ENCODE peak calls at places on chromosomes 16 and 17, in five cellular contexts. X, R, A, N and O are unnamed samples.

GRCh38 chr17:78619334-78619733 is 42.1 kb upstream of the DNAH17 start:
- DNase-seq in N (no peak), A (no peak), R (no peak), X (no peak), O (no peak)

GRCh38 chr17:520447-521167 is 168.0 kb upstream of the RPH3AL start:
- DNase-seq in X (peak), N (no peak), R (no peak), A (peak), O (no peak)

GRCh38 chr17:13114601-13115024 is 96.8 kb upstream of the ELAC2 start:
- DNase-seq in X (peak), A (peak), N (peak), R (peak), O (peak)

GRCh38 chr16:48317614-48318013 is 67.6 kb downstream of the SIAH1 start:
- DNase-seq in A (peak), N (no peak), X (peak), R (peak), O (peak)

GRCh38 chr17:33086041-33086440 is 94.4 kb downstream of the SPACA3 start:
- DNase-seq in N (no peak), R (no peak), X (no peak), A (no peak), O (no peak)

GRCh38 chr16:27951752-27952151 is 111.8 kb downstream of the GSG1L start:
- DNase-seq in X (no peak), R (peak), N (no peak), A (no peak), O (peak)

GRCh38 chr16:76204249-76204648 is 73.0 kb upstream of the CNTNAP4 start:
- DNase-seq in R (no peak), X (no peak), N (no peak), A (no peak), O (no peak)

GRCh38 chr16:63617047-63617989 is 1504.5 kb downstream of the CDH11 start:
- DNase-seq in N (peak), A (peak), X (no peak), R (no peak), O (no peak)

GRCh38 chr16:84310642-84311041 is 16.0 kb downstream of the WFDC1 start:
- DNase-seq in A (no peak), R (no peak), X (no peak), N (no peak), O (no peak)

GRCh38 chr16:84314373-84314772 is 19.7 kb downstream of the WFDC1 start:
- DNase-seq in N (no peak), R (no peak), X (no peak), A (no peak), O (no peak)

GRCh38 chr16:84314814-84315213 is 20.1 kb downstream of the WFDC1 start:
- DNase-seq in N (no peak), R (no peak), A (no peak), X (no peak), O (peak)

GRCh38 chr16:84313921-84314320 is 19.2 kb downstream of the WFDC1 start:
- DNase-seq in R (no peak), A (no peak), N (no peak), X (no peak), O (no peak)

GRCh38 chr16:84312783-84313382 is 18.2 kb downstream of the WFDC1 start:
- DNase-seq in A (no peak), N (no peak), R (no peak), X (no peak), O (no peak)
- TF ChIP-seq CTCF in A (no peak), N (no peak), R (no peak), X (no peak), O (no peak)

DNA sequence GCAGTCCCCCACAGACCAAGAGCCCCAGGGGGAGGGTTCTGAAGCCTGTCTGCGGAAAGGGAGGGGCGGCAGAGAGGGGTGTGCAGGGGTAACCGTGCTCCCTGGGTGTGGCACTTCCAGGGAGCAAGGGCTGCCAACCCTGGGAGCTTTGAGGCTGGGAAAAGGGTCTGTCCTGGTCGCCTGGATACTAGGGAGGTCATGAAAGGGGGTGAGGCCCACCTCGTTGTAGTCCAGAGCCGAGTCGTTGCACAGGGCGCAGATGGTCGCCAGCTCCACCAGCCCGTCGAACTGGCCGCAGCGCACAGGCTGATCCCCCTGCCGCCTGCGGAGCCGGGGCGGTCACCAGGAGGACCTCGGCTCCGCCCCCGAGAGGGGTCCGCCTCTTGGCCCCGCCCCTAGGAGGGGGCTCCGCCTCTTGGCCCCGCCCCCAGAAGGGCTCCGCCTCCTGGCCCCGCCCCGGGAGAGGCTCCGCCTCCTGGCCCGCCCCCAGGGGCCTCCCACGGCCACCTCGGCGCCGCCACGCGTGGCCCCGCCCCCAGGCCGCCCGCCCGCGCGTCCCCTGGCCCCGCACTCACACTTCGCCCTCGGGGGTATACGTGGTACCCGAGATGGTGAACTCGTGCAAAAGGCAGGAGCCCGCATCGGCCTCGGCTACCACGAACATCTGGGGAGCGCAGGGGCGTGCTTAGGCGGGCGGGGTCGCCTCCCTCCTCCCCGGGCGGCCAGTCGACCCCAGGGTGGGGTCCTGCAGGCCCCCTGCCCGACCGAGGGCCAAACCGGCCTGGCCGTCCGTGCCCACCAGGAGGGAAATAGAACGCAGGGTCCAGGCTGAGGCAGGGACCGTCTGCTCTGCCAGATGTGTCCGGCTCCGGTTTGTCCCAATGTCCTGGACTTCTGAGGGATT is 19.5 kb downstream of the ATP2A3 start:
- DNase-seq in A (peak), N (peak), R (peak), X (peak), O (peak)
- H3K4me3 ChIP-seq in A (peak), N (peak), R (peak), X (peak), O (no peak)

GRCh38 chr16:87575027-87575804 is 27.1 kb upstream of the JPH3 start:
- DNase-seq in R (no peak), N (no peak), X (no peak), A (no peak), O (no peak)
- TF ChIP-seq CTCF in R (no peak), N (no peak), X (no peak), A (peak), O (no peak)

GRCh38 chr17:75783069-75783783 is 1.4 kb upstream of the UNK start:
- DNase-seq in R (peak), A (peak), N (no peak), X (peak), O (peak)
- H3K4me3 ChIP-seq in R (peak), A (no peak), N (no peak), X (no peak), O (no peak)

GRCh38 chr17:7656958-7657715 is 6.4 kb downstream of the ATP1B2 start:
- DNase-seq in N (peak), X (no peak), R (no peak), A (peak), O (no peak)
- TF ChIP-seq CTCF in N (no peak), X (no peak), R (no peak), A (no peak), O (no peak)

DNA sequence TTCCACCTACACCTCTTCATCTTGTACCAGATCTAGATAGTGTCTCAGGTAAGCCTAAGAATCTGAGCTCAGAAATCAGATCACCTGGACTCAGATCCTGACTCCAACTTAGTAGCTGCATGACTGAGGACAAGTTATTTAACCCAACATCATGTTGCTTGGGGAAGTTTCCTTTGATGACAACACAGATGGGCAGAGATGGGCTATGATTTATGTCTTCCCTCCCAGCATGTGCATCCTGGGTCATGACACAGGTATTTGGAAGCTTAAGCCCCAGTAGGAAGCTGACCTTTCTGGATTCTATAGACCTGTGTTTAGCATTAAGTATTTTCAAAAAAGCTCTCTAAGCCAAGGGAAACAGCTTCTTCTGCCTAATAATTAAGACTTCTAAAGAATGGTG is 12.4 kb upstream of the HEATR6 start:
- DNase-seq in X (no peak), N (no peak), R (no peak), A (no peak), O (no peak)
- H3K4me3 ChIP-seq in X (no peak), N (no peak), R (no peak), A (no peak), O (no peak)

GRCh38 chr16:83720213-83720612 is 87.6 kb upstream of the HSBP1 start:
- DNase-seq in X (no peak), N (no peak), R (no peak), A (no peak), O (no peak)

GRCh38 chr16:83714286-83714685 is 93.5 kb upstream of the HSBP1 start:
- DNase-seq in N (no peak), A (no peak), R (no peak), X (no peak), O (no peak)

GRCh38 chr16:83715217-83715920 is 92.4 kb upstream of the HSBP1 start:
- DNase-seq in X (peak), N (no peak), R (no peak), A (no peak), O (no peak)

GRCh38 chr16:83717814-83718213 is 90.0 kb upstream of the HSBP1 start:
- DNase-seq in X (peak), R (peak), N (no peak), A (peak), O (no peak)

GRCh38 chr16:83717308-83717707 is 90.5 kb upstream of the HSBP1 start:
- DNase-seq in X (no peak), R (no peak), N (no peak), A (no peak), O (no peak)
- TF ChIP-seq CTCF in X (no peak), R (no peak), N (no peak), A (no peak), O (no peak)